ENCODE peak calls at places on chromosome 5, in four cellular contexts. One of them, this sample, is unnamed.

GRCh38 chr5:1834721-1835425 is 33.7 kb downstream of the NDUFS6 start:
- DNase-seq in ovary: no peak
- DNase-seq in stimulated activated CD4-positive, alpha-beta T cell treated with anti-CD3 and anti-CD28 coated beads, TNF-alpha, amount 100 ng/mL, for 1 hour: no peak
- DNase-seq in Caki2: no peak
- DNase-seq in this sample: no peak

GRCh38 chr5:56011835-56012234 is 17.1 kb upstream of the IL6ST start:
- DNase-seq in ovary: no peak
- DNase-seq in stimulated activated CD4-positive, alpha-beta T cell treated with anti-CD3 and anti-CD28 coated beads, TNF-alpha, amount 100 ng/mL, for 1 hour: no peak
- DNase-seq in Caki2: no peak
- DNase-seq in this sample: no peak

GRCh38 chr5:124395287-124395686 is 351.2 kb downstream of the ZNF608 start:
- DNase-seq in ovary: no peak
- DNase-seq in stimulated activated CD4-positive, alpha-beta T cell treated with anti-CD3 and anti-CD28 coated beads, TNF-alpha, amount 100 ng/mL, for 1 hour: no peak
- DNase-seq in Caki2: no peak
- DNase-seq in this sample: no peak

GRCh38 chr5:12772276-12772675 is 868.0 kb upstream of the CTNND2 start:
- DNase-seq in Caki2: peak
- DNase-seq in ovary: no peak
- DNase-seq in stimulated activated CD4-positive, alpha-beta T cell treated with anti-CD3 and anti-CD28 coated beads, TNF-alpha, amount 100 ng/mL, for 1 hour: no peak
- DNase-seq in this sample: no peak

GRCh38 chr5:68383888-68384310 is 168.3 kb downstream of the PIK3R1 start:
- DNase-seq in stimulated activated CD4-positive, alpha-beta T cell treated with anti-CD3 and anti-CD28 coated beads, TNF-alpha, amount 100 ng/mL, for 1 hour: no peak
- DNase-seq in ovary: no peak
- DNase-seq in Caki2: no peak
- DNase-seq in this sample: no peak

GRCh38 chr5:122187426-122187825 is 58.1 kb downstream of the ZNF474 start:
- DNase-seq in Caki2: no peak
- DNase-seq in stimulated activated CD4-positive, alpha-beta T cell treated with anti-CD3 and anti-CD28 coated beads, TNF-alpha, amount 100 ng/mL, for 1 hour: no peak
- DNase-seq in ovary: no peak
- DNase-seq in this sample: no peak

GRCh38 chr5:161897033-161897432 is 49.1 kb downstream of the GABRA1 start:
- DNase-seq in stimulated activated CD4-positive, alpha-beta T cell treated with anti-CD3 and anti-CD28 coated beads, TNF-alpha, amount 100 ng/mL, for 1 hour: no peak
- DNase-seq in Caki2: no peak
- DNase-seq in ovary: no peak
- DNase-seq in this sample: no peak

GRCh38 chr5:65808818-65809217 is 86.8 kb downstream of the NLN start:
- DNase-seq in Caki2: no peak
- DNase-seq in stimulated activated CD4-positive, alpha-beta T cell treated with anti-CD3 and anti-CD28 coated beads, TNF-alpha, amount 100 ng/mL, for 1 hour: no peak
- DNase-seq in ovary: no peak
- DNase-seq in this sample: no peak

GRCh38 chr5:154575869-154576806 is 98.1 kb upstream of the HAND1 start:
- DNase-seq in ovary: no peak
- DNase-seq in stimulated activated CD4-positive, alpha-beta T cell treated with anti-CD3 and anti-CD28 coated beads, TNF-alpha, amount 100 ng/mL, for 1 hour: no peak
- DNase-seq in Caki2: no peak
- DNase-seq in this sample: no peak

GRCh38 chr5:145499483-145499882 is 335.7 kb downstream of the PRELID2 start:
- DNase-seq in ovary: no peak
- DNase-seq in Caki2: no peak
- DNase-seq in stimulated activated CD4-positive, alpha-beta T cell treated with anti-CD3 and anti-CD28 coated beads, TNF-alpha, amount 100 ng/mL, for 1 hour: no peak
- DNase-seq in this sample: no peak

GRCh38 chr5:142427529-142427928 is 102.7 kb upstream of the SPRY4 start:
- DNase-seq in Caki2: no peak
- DNase-seq in ovary: no peak
- DNase-seq in stimulated activated CD4-positive, alpha-beta T cell treated with anti-CD3 and anti-CD28 coated beads, TNF-alpha, amount 100 ng/mL, for 1 hour: no peak
- DNase-seq in this sample: no peak

GRCh38 chr5:60226128-60226527 is 332.6 kb upstream of the PDE4D start:
- DNase-seq in ovary: no peak
- DNase-seq in stimulated activated CD4-positive, alpha-beta T cell treated with anti-CD3 and anti-CD28 coated beads, TNF-alpha, amount 100 ng/mL, for 1 hour: no peak
- DNase-seq in Caki2: no peak
- DNase-seq in this sample: no peak

GRCh38 chr5:81121836-81122235 is 111.3 kb upstream of the CKMT2 start:
- DNase-seq in ovary: no peak
- DNase-seq in stimulated activated CD4-positive, alpha-beta T cell treated with anti-CD3 and anti-CD28 coated beads, TNF-alpha, amount 100 ng/mL, for 1 hour: no peak
- DNase-seq in Caki2: no peak
- DNase-seq in this sample: no peak

GRCh38 chr5:36655171-36655570 is 48.8 kb downstream of the SLC1A3 start:
- DNase-seq in ovary: no peak
- DNase-seq in Caki2: no peak
- DNase-seq in stimulated activated CD4-positive, alpha-beta T cell treated with anti-CD3 and anti-CD28 coated beads, TNF-alpha, amount 100 ng/mL, for 1 hour: no peak
- DNase-seq in this sample: no peak

GRCh38 chr5:14447958-14448881 is 133.4 kb upstream of the OTULINL start:
- DNase-seq in stimulated activated CD4-positive, alpha-beta T cell treated with anti-CD3 and anti-CD28 coated beads, TNF-alpha, amount 100 ng/mL, for 1 hour: no peak
- DNase-seq in Caki2: peak
- DNase-seq in ovary: peak
- DNase-seq in this sample: no peak

This sample was measured in NCI-H345.